ENCODE peak calls at places on chromosomes 5 and 9, in five cellular contexts. One of them, this sample, is unnamed.

GRCh38 chr5:20601678-20602100 is 613.7 kb upstream of the CDH18 start:
- DNase-seq in tibial nerve: no peak
- DNase-seq in GM12878: no peak
- DNase-seq in GM12865: no peak
- DNase-seq in sigmoid colon: no peak
- DNase-seq in this sample: no peak

GRCh38 chr9:110076894-110077725 is 130.8 kb downstream of the C9orf152 start:
- DNase-seq in tibial nerve: no peak
- DNase-seq in sigmoid colon: no peak
- DNase-seq in GM12865: no peak
- DNase-seq in GM12878: no peak
- DNase-seq in this sample: no peak

GRCh38 chr5:90675222-90675621 is 116.6 kb downstream of the ADGRV1 start:
- DNase-seq in GM12865: no peak
- DNase-seq in GM12878: no peak
- DNase-seq in sigmoid colon: no peak
- DNase-seq in tibial nerve: no peak
- DNase-seq in this sample: no peak

GRCh38 chr5:172766287-172767104 is 4.5 kb downstream of the DUSP1 start:
- DNase-seq in sigmoid colon: peak
- DNase-seq in GM12865: no peak
- DNase-seq in GM12878: no peak
- DNase-seq in tibial nerve: peak
- DNase-seq in this sample: peak

GRCh38 chr5:56148453-56148971 is 84.6 kb downstream of the ANKRD55 start:
- DNase-seq in GM12865: peak
- DNase-seq in GM12878: peak
- DNase-seq in tibial nerve: no peak
- DNase-seq in sigmoid colon: no peak
- DNase-seq in this sample: no peak

GRCh38 chr9:77475641-77476473 is 172.3 kb downstream of the GNA14 start:
- DNase-seq in sigmoid colon: no peak
- DNase-seq in tibial nerve: no peak
- DNase-seq in GM12878: no peak
- DNase-seq in GM12865: peak
- DNase-seq in this sample: no peak

GRCh38 chr5:154444559-154445421 is 1.0 kb upstream of the SAP30L start:
- DNase-seq in tibial nerve: peak
- DNase-seq in GM12865: peak
- DNase-seq in sigmoid colon: no peak
- DNase-seq in GM12878: no peak
- DNase-seq in this sample: peak

GRCh38 chr5:127988149-127988755 is 95.3 kb upstream of the SLC12A2 start:
- DNase-seq in sigmoid colon: no peak
- DNase-seq in tibial nerve: no peak
- DNase-seq in GM12878: no peak
- DNase-seq in GM12865: no peak
- DNase-seq in this sample: no peak

GRCh38 chr5:73373814-73374510 is 74.6 kb downstream of the FOXD1 start:
- DNase-seq in tibial nerve: no peak
- DNase-seq in GM12878: no peak
- DNase-seq in sigmoid colon: no peak
- DNase-seq in GM12865: no peak
- DNase-seq in this sample: no peak

GRCh38 chr9:129863059-129863690 is 27.9 kb downstream of the USP20 start:
- DNase-seq in sigmoid colon: no peak
- DNase-seq in GM12865: no peak
- DNase-seq in tibial nerve: no peak
- DNase-seq in GM12878: no peak
- DNase-seq in this sample: no peak

GRCh38 chr5:56145106-56145505 is 88.0 kb downstream of the ANKRD55 start:
- DNase-seq in tibial nerve: no peak
- DNase-seq in GM12865: no peak
- DNase-seq in GM12878: no peak
- DNase-seq in sigmoid colon: no peak
- DNase-seq in this sample: no peak

GRCh38 chr5:28344803-28345433 is 1306.5 kb upstream of the CDH9 start:
- DNase-seq in sigmoid colon: no peak
- DNase-seq in GM12865: peak
- DNase-seq in GM12878: peak
- DNase-seq in tibial nerve: no peak
- DNase-seq in this sample: no peak

GRCh38 chr5:139282195-139282557 is 11.4 kb upstream of the MATR3 start:
- DNase-seq in GM12878: no peak
- DNase-seq in GM12865: no peak
- DNase-seq in tibial nerve: no peak
- DNase-seq in sigmoid colon: no peak
- DNase-seq in this sample: no peak

GRCh38 chr9:109083141-109083540 is 36.6 kb downstream of the TMEM245 start:
- DNase-seq in sigmoid colon: no peak
- DNase-seq in tibial nerve: no peak
- DNase-seq in GM12865: no peak
- DNase-seq in GM12878: no peak
- DNase-seq in this sample: no peak

GRCh38 chr9:86684148-86684547 is 263.2 kb downstream of the GAS1 start:
- DNase-seq in sigmoid colon: no peak
- DNase-seq in GM12878: no peak
- DNase-seq in tibial nerve: no peak
- DNase-seq in GM12865: no peak
- DNase-seq in this sample: no peak

DNA sequence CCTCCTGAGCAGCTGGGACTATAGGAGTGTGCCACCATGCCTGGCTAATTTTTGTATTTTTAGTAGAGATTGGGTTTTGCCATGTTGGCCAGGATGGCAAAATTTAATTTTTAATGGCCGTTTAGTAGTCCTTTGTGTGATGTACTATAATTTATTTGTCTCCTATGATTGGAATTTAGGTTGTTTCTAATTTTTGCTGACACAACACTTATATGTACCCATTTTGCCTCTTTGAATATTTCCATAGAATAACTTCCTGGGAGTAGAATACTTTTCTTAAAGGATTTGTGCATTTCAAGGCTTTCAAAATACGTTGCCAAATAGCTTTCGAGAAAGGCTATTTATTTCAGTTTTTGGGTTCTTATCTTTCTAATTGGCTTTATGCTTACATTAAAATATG is 22.8 kb downstream of the NDFIP1 start:
- DNase-seq in tibial nerve: no peak
- DNase-seq in GM12878: no peak
- DNase-seq in GM12865: no peak
- DNase-seq in sigmoid colon: no peak
- DNase-seq in this sample: no peak
- TF ChIP-seq CTCF in tibial nerve: no peak
- TF ChIP-seq CTCF in GM12878: no peak
- TF ChIP-seq CTCF in GM12865: no peak
- TF ChIP-seq CTCF in sigmoid colon: no peak
- TF ChIP-seq CTCF in this sample: no peak

GRCh38 chr9:136563646-136564321 is 17.9 kb upstream of the NOTCH1 start:
- DNase-seq in tibial nerve: no peak
- DNase-seq in sigmoid colon: no peak
- DNase-seq in GM12878: no peak
- DNase-seq in GM12865: no peak
- DNase-seq in this sample: no peak

GRCh38 chr9:136562746-136563506 is 17.1 kb upstream of the NOTCH1 start:
- DNase-seq in tibial nerve: no peak
- DNase-seq in GM12865: peak
- DNase-seq in GM12878: no peak
- DNase-seq in sigmoid colon: no peak
- DNase-seq in this sample: no peak

GRCh38 chr9:136565722-136566552 is 20.1 kb upstream of the NOTCH1 start:
- DNase-seq in GM12865: no peak
- DNase-seq in tibial nerve: no peak
- DNase-seq in sigmoid colon: no peak
- DNase-seq in GM12878: no peak
- DNase-seq in this sample: no peak

GRCh38 chr9:136565075-136565721 is 19.4 kb upstream of the NOTCH1 start:
- DNase-seq in tibial nerve: no peak
- DNase-seq in sigmoid colon: peak
- DNase-seq in GM12878: no peak
- DNase-seq in GM12865: no peak
- DNase-seq in this sample: no peak

DNA sequence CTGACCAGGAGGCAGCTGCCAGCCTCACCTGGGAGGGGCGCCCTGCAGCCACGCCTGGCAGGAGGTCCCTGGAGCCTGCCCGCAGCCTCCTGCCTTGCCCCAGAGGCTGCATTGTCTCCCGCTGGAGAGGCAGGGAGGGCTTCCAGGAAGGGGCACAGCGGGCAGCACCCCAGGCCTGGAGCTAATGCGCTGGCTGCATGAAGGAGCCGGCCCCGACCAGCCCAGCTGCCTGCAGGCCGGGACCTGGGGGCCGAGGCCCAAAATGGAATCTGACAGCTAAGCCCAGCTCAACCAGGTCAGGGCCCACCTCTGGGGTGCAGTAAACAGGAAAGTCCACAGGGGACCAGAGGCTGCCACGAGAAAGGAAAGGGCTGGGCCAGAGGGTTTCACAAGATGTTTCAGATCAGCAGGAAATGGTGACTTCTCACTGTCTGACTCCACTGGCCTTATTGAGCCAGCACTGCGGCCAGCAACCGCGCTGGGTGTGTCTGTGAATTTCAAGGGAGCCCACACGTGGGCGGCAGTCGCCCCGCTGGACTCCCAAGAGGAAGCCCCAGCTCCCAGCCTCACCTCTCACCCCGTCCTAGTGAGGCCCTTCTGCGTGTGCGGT is 18.6 kb upstream of the NOTCH1 start:
- DNase-seq in GM12865: peak
- DNase-seq in sigmoid colon: peak
- DNase-seq in GM12878: peak
- DNase-seq in tibial nerve: peak
- DNase-seq in this sample: no peak
- TF ChIP-seq CTCF in GM12865: peak
- TF ChIP-seq CTCF in sigmoid colon: no peak
- TF ChIP-seq CTCF in GM12878: no peak
- TF ChIP-seq CTCF in tibial nerve: peak
- TF ChIP-seq CTCF in this sample: no peak

GRCh38 chr9:36950389-36950788 is 83.7 kb downstream of the PAX5 start:
- DNase-seq in GM12878: no peak
- DNase-seq in sigmoid colon: peak
- DNase-seq in GM12865: no peak
- DNase-seq in tibial nerve: no peak
- DNase-seq in this sample: no peak
- TF ChIP-seq CTCF in GM12878: no peak
- TF ChIP-seq CTCF in sigmoid colon: no peak
- TF ChIP-seq CTCF in GM12865: no peak
- TF ChIP-seq CTCF in tibial nerve: no peak
- TF ChIP-seq CTCF in this sample: no peak

GRCh38 chr9:2228641-2229040 is 213.5 kb downstream of the SMARCA2 start:
- DNase-seq in GM12878: no peak
- DNase-seq in sigmoid colon: no peak
- DNase-seq in GM12865: no peak
- DNase-seq in tibial nerve: no peak
- DNase-seq in this sample: no peak

GRCh38 chr9:2228132-2228531 is 213.0 kb downstream of the SMARCA2 start:
- DNase-seq in tibial nerve: no peak
- DNase-seq in GM12878: no peak
- DNase-seq in GM12865: peak
- DNase-seq in sigmoid colon: no peak
- DNase-seq in this sample: no peak

GRCh38 chr9:2231831-2232230 is 216.7 kb downstream of the SMARCA2 start:
- DNase-seq in tibial nerve: no peak
- DNase-seq in GM12865: no peak
- DNase-seq in GM12878: no peak
- DNase-seq in sigmoid colon: no peak
- DNase-seq in this sample: no peak

GRCh38 chr9:2229109-2229733 is 214.1 kb downstream of the SMARCA2 start:
- DNase-seq in GM12865: peak
- DNase-seq in GM12878: no peak
- DNase-seq in tibial nerve: no peak
- DNase-seq in sigmoid colon: no peak
- DNase-seq in this sample: no peak

DNA sequence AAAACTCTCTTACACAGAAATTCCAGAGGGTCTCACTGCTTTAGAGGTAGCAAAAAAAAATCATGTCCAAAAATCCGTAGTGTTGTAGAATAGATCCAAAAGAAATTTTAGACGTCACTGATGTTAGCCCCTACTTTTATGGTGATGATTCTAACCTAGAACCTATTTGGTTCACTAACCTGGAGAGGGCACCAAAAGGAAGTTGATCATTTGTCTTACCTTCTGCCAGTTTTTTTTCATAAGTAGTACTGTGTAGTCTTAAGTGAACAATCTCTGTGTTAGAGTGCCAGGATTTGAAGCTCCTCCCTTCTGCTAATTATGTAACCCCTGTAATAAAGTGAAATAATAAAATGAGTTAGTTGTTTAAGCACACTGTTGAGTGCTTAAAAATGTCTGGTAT is 215.2 kb downstream of the SMARCA2 start:
- DNase-seq in GM12878: no peak
- DNase-seq in sigmoid colon: no peak
- DNase-seq in tibial nerve: no peak
- DNase-seq in GM12865: no peak
- DNase-seq in this sample: no peak
- TF ChIP-seq CTCF in GM12878: peak
- TF ChIP-seq CTCF in sigmoid colon: no peak
- TF ChIP-seq CTCF in tibial nerve: no peak
- TF ChIP-seq CTCF in GM12865: no peak
- TF ChIP-seq CTCF in this sample: no peak

GRCh38 chr9:106333487-106333886 is 529.5 kb upstream of the ZNF462 start:
- DNase-seq in sigmoid colon: no peak
- DNase-seq in GM12878: no peak
- DNase-seq in GM12865: no peak
- DNase-seq in tibial nerve: no peak
- DNase-seq in this sample: no peak

GRCh38 chr9:106339882-106340281 is 523.1 kb upstream of the ZNF462 start:
- DNase-seq in tibial nerve: no peak
- DNase-seq in sigmoid colon: no peak
- DNase-seq in GM12878: no peak
- DNase-seq in GM12865: no peak
- DNase-seq in this sample: no peak

DNA sequence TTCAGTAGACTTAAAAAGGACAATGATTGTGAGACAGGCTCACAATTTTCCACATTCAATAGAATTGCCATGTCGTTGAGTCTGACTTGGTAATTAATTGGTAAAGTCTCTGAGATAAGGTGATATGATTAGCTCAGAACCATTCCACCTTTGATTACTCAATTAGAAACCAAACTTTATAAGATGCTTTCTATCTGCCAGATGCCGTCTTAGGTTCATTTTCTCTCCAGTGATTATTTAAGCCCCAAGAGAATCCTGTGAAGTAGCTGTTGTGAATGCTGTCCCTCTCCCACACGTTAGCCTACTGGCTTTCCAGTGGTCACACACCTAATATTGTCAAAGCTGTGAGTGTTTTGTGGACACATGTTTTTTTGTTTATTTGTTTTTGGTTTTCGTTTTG is 528.9 kb upstream of the ZNF462 start:
- DNase-seq in GM12878: no peak
- DNase-seq in tibial nerve: no peak
- DNase-seq in sigmoid colon: no peak
- DNase-seq in GM12865: peak
- DNase-seq in this sample: no peak
- TF ChIP-seq CTCF in GM12878: no peak
- TF ChIP-seq CTCF in tibial nerve: no peak
- TF ChIP-seq CTCF in sigmoid colon: no peak
- TF ChIP-seq CTCF in GM12865: no peak
- TF ChIP-seq CTCF in this sample: no peak